ENCODE peak calls at places on chromosomes 3 and 15, in six cellular contexts. Y is Panc1, P is A549, M is SK-N-SH, X is HCT116, B is K562. W is an unnamed sample. For H3K4me1, the result is how much of the 10 kb centered on the place peaks cover.

GRCh38 chr3:150078983-150079739 is 108.5 kb upstream of the PFN2 start:
- DNase-seq in Y (no peak), P (peak), M (peak), X (no peak), B (no peak), W (no peak)

GRCh38 chr3:169241928-169242751 is 421.4 kb downstream of the MECOM start:
- DNase-seq in Y (no peak), P (no peak), M (peak), X (no peak), B (no peak), W (peak)

GRCh38 chr3:45795882-45796765 is at the start of gene SLC6A20:
- DNase-seq in Y (no peak), P (no peak), M (peak), X (no peak), B (no peak), W (peak)

GRCh38 chr15:71496336-71496955 is 313.9 kb upstream of the NR2E3 start:
- DNase-seq in Y (no peak), P (no peak), M (no peak), X (no peak), B (no peak), W (no peak)

GRCh38 chr3:52455283-52456168 is at the start of gene NISCH:
- DNase-seq in Y (no peak), P (peak), M (peak), X (peak), B (peak), W (peak)

GRCh38 chr15:52083603-52084002 is 29.0 kb downstream of the BCL2L10 start:
- DNase-seq in Y (no peak), P (no peak), M (no peak), X (no peak), B (no peak), W (no peak)

GRCh38 chr15:77580991-77581682 is 51.6 kb downstream of the LINGO1 start:
- DNase-seq in Y (no peak), P (no peak), M (no peak), X (no peak), B (no peak), W (no peak)

GRCh38 chr3:172815857-172816256 is 65.3 kb downstream of the ECT2 start:
- DNase-seq in Y (no peak), P (no peak), M (no peak), X (no peak), B (no peak), W (no peak)

GRCh38 chr3:176767385-176767784 is 429.9 kb downstream of the TBL1XR1 start:
- DNase-seq in Y (no peak), P (peak), M (no peak), X (peak), B (no peak), W (no peak)

GRCh38 chr3:32406481-32407408 is 15.1 kb downstream of the CMTM7 start:
- DNase-seq in Y (no peak), P (no peak), M (no peak), X (no peak), B (no peak), W (no peak)

GRCh38 chr3:129023909-129024308 is 22.8 kb downstream of the EFCC1 start:
- DNase-seq in Y (no peak), P (peak), M (no peak), X (no peak), B (peak), W (no peak)

GRCh38 chr15:70559223-70559823 is 204.0 kb downstream of the UACA start:
- DNase-seq in Y (no peak), P (no peak), M (peak), X (no peak), B (no peak), W (no peak)

GRCh38 chr3:105571005-105571404 is 204.3 kb downstream of the ALCAM start:
- DNase-seq in Y (no peak), P (no peak), M (no peak), X (no peak), B (no peak), W (no peak)

GRCh38 chr3:155737844-155738460 is 6.9 kb downstream of the PLCH1 start:
- DNase-seq in Y (no peak), P (peak), M (no peak), X (peak), B (no peak), W (peak)

GRCh38 chr15:26115229-26115943 is 252.3 kb upstream of the ATP10A start:
- DNase-seq in Y (no peak), P (no peak), M (no peak), X (no peak), B (no peak), W (no peak)

GRCh38 chr3:77370413-77370812 is 330.5 kb downstream of the ROBO2 start:
- DNase-seq in Y (no peak), P (no peak), M (no peak), X (no peak), B (no peak), W (no peak)

GRCh38 chr3:16513141-16514020 is at the start of gene RFTN1:
- DNase-seq in Y (no peak), P (no peak), M (peak), X (no peak), B (no peak), W (peak)
- TF ChIP-seq REST in Y (no peak), P (no peak), M (no peak), X (no peak), B (no peak), W (no peak)

DNA sequence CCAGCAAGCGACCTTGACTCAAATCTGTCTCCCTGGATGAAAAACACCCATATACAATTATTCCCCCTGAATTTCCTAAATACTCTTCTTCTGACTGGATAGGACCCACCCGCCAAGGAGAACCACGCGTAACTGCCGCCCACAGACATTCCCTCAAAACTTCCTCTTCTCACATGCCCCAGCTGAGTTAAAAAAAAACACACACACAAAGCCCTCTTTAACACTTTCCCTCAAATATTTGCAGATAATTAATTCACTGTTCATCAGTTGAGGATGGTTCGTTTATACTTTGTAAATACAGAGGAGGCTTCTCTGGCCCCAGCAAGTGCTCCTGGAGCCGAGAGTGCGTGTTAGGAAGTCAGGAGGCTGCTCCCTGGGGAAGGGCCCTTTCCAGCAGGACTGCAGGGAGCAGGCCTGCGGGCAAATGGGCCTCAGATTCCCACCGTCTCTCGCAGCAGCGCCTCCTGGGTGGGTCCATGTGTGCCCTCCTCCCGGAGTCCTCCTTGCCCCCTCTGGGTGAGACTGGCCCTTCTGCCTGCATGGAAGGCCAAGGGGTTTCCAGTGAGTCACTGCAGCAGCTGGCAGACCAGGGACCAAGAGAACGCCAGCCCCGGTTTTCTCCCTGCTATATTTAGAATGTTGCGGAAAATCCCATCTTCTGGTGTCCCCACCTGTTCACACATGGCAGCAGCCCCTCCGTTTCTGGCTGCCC is 46.8 kb downstream of the MGLL start:
- DNase-seq in Y (no peak), P (no peak), M (no peak), X (no peak), B (no peak), W (no peak)
- H3K4me1 ChIP-seq in Y (under half), P (under half), M (under half), X (under half), B (under half), W (under half)

DNA sequence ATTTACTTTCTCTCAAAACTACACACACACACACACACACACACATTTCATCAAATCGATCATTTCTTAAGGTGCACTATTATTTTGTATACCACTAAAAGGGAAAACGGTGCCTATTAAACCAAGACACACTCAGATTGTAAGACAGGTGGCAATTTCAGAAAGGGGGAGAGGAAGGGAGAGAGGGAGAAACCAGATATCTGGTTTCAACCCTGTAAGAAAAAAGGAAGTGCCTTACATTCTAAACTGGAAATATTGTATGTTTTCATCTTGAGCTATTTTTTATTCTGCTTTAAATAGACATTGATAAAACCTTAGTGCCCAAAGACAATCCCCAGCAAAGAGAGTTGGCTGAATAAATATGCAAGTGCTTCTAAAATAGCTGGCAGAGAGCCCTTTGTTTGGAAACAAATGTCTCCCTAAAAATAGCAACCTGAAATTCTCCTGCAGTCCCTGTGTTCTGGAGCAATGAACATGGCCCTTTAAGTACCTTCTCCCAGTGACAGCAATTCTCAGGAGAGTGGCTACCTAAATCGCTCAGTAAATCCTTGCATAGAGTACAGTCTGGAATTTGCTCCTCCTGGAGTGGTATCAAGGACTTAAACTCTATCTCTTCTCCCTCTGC is 85.7 kb downstream of the RARB start:
- DNase-seq in Y (no peak), P (no peak), M (no peak), X (no peak), B (no peak), W (peak)
- TF ChIP-seq REST in Y (no peak), P (no peak), M (no peak), X (no peak), B (no peak), W (no peak)

DNA sequence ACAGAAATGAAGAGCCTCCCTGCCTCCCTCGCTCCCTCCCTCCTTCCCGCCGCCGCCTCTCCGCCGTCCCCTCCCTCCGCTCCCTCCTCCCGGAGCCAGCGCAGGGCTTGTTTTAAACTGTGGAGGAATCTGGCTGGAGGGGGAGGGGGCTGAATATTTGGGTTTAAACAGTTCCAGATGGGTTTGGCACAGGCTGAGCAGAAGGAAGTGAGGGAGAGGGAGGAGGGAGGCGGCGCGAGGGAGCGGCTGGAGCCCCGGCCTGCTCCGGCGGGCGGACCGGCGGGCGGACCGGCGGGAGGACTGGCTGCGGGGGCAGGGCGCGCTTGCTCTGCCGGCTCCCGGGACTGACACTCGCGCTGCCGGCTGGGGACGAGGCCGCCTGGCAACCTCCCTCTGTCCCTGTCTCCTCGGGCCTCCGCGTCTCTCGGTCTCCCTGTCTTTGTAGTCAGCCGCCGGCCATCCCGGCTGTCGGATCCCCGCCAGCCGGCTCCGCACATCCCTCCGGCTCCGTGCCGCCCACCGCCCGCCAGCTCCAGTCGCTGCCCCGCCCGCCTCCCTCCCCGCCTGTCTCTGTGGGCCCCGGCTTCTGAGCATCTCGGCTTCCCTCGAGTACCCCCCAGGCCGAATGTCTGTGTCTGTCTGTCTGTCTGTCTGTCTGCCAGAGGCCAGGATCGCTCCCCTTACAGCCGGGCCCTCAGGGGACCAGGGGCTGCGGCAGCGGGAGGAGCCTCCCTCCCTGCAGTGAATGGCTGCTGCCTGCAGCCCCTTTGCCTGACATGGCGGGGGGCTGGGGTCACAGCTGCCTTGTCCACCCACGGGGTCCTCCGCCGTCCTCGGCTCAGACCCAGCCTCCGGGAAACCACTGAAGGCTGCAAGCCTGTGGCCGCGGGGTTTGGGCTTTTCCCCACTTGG is 7.6 kb downstream of the EPHB3 start:
- DNase-seq in Y (no peak), P (no peak), M (peak), X (no peak), B (no peak), W (peak)
- H3K4me1 ChIP-seq in Y (under half), P (under half), M (half or more), X (half or more), B (under half), W (under half)

DNA sequence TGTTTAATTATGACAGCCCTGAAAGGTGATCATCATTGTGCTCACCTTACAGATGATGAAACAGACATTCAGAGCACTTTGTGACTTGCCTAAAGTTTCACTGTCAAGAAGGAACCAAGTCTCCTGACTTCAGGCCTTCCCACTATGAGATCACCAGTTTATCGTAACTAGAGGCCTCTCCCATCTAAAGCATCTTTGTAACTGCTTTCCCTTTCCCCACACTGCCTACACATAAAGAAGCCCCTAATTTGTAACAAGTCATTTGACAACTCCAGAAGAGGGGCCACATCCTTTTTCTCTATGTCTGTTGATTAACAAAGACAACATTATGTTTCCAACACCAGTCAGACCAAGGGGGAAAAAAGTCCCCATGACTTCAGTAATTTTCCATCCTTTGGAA is 1.1 kb downstream of the KLHL6 start:
- DNase-seq in Y (no peak), P (no peak), M (no peak), X (no peak), B (no peak), W (no peak)
- TF ChIP-seq REST in Y (no peak), P (no peak), M (no peak), X (no peak), B (no peak), W (no peak)

DNA sequence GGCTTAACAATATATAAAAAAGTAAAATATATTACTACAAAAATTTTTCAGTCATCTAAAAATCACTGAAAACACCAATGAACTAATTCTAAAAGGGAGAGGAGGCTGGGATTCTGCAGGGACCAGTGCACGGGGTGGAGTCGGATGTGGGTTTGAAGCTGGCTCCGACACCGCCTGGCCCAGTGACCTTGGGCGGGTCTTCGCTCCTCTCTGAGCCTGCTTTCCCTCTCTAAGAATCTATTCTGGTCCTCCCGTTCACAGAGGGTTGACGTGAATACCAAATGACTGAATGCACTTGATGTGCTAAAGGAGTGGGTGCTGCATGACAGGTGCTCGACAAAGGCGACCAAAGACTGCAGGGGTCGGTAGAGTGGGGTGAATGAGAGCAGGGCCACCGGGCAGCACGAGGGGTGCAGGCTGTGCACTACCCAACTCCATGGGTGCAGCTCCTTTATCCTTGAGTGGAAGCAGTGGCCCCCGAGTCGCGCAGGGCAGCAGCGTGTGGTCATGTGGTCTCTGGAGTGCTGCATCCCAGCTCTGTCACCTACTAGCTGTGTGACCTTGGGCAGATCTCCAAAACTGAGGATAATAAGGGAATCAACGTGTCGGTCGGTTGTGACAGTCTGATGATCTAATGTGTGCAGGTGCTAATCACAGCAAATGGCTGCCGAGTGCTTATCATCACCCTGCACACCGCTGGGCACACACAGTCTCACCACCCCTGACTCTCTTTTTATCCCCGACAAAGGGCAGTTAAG is 8.6 kb upstream of the IQSEC1 start:
- DNase-seq in Y (no peak), P (no peak), M (no peak), X (no peak), B (peak), W (no peak)
- H3K4me1 ChIP-seq in Y (under half), P (under half), M (under half), X (under half), B (under half), W (under half)

GRCh38 chr3:13492976-13493866 is 13.1 kb downstream of the HDAC11 start:
- DNase-seq in Y (no peak), P (no peak), M (no peak), X (no peak), B (no peak), W (no peak)

GRCh38 chr3:13494463-13495350 is 14.6 kb downstream of the HDAC11 start:
- DNase-seq in Y (no peak), P (peak), M (peak), X (no peak), B (peak), W (peak)

GRCh38 chr3:13493867-13494441 is 13.8 kb downstream of the HDAC11 start:
- DNase-seq in Y (no peak), P (no peak), M (no peak), X (no peak), B (no peak), W (no peak)

GRCh38 chr3:13492048-13492447 is 11.9 kb downstream of the HDAC11 start:
- DNase-seq in Y (no peak), P (no peak), M (no peak), X (no peak), B (no peak), W (no peak)

GRCh38 chr3:13491206-13491974 is 11.3 kb downstream of the HDAC11 start:
- DNase-seq in Y (no peak), P (no peak), M (no peak), X (no peak), B (no peak), W (no peak)
- TF ChIP-seq REST in Y (no peak), P (no peak), M (no peak), X (no peak), B (no peak), W (no peak)